ENCODE peak calls at places on chromosome 11, in seven cellular contexts. D is A172; X is activated naive CD8-positive, alpha-beta T cell treated with anti-CD3 and anti-CD28 coated beads, Interleukin-2, amount 50 U/mL, for 24 hours; U is fibroblast of lung; W is EL; Q is HEK293T; P is hippocampal formation. Y is an unnamed sample.

GRCh38 chr11:20105427-20105826 is 54.8 kb downstream of the DBX1 start:
- DNase-seq in D (no peak), X (no peak), U (no peak), W (no peak), Q (no peak), P (no peak), Y (no peak)

GRCh38 chr11:2200536-2200935 is 28.9 kb upstream of the TH start:
- DNase-seq in D (no peak), X (no peak), U (no peak), W (no peak), Q (no peak), P (no peak), Y (no peak)

GRCh38 chr11:123303924-123304323 is 108.9 kb upstream of the CLMP start:
- DNase-seq in D (no peak), X (no peak), U (no peak), W (no peak), Q (no peak), P (no peak), Y (no peak)

GRCh38 chr11:76048763-76049162 is 157.5 kb downstream of the WNT11 start:
- DNase-seq in D (no peak), X (no peak), U (no peak), W (no peak), Q (no peak), P (no peak), Y (no peak)

GRCh38 chr11:5204787-5205186 is 4.3 kb upstream of the OR51V1 start:
- DNase-seq in D (peak), X (no peak), U (peak), W (peak), Q (peak), P (no peak), Y (peak)

GRCh38 chr11:37107415-37107814 is 509.4 kb upstream of the RAG2 start:
- DNase-seq in D (no peak), X (no peak), U (no peak), W (no peak), Q (no peak), P (no peak), Y (peak)

GRCh38 chr11:118622376-118623290 is 15.2 kb downstream of the PHLDB1 start:
- DNase-seq in D (peak), X (no peak), U (peak), W (peak), Q (no peak), P (peak), Y (peak)

GRCh38 chr11:73465019-73465675 is 88.9 kb downstream of the RELT start:
- DNase-seq in D (no peak), X (no peak), U (no peak), W (no peak), Q (no peak), P (no peak), Y (no peak)

GRCh38 chr11:128615076-128615475 is 27.7 kb upstream of the ETS1 start:
- DNase-seq in D (no peak), X (no peak), U (no peak), W (no peak), Q (no peak), P (no peak), Y (no peak)

GRCh38 chr11:70755410-70756158 is 357.3 kb downstream of the CTTN start:
- DNase-seq in D (peak), X (peak), U (peak), W (peak), Q (peak), P (peak), Y (peak)

GRCh38 chr11:65440831-65441499 is 18.4 kb downstream of the NEAT1 start:
- DNase-seq in D (peak), X (no peak), U (peak), W (peak), Q (no peak), P (no peak), Y (no peak)

GRCh38 chr11:79342686-79343085 is 98.1 kb downstream of the TENM4 start:
- DNase-seq in D (no peak), X (no peak), U (no peak), W (no peak), Q (peak), P (no peak), Y (no peak)

GRCh38 chr11:76794371-76795284 is 11.5 kb downstream of the TSKU start:
- DNase-seq in D (no peak), X (no peak), U (no peak), W (no peak), Q (no peak), P (no peak), Y (no peak)

GRCh38 chr11:125445731-125446130 is 50.3 kb downstream of the FEZ1 start:
- DNase-seq in D (no peak), X (no peak), U (no peak), W (no peak), Q (no peak), P (no peak), Y (no peak)

GRCh38 chr11:115104851-115105453 is 399.3 kb downstream of the CADM1 start:
- DNase-seq in D (no peak), X (no peak), U (no peak), W (no peak), Q (no peak), P (no peak), Y (no peak)

GRCh38 chr11:102981324-102981910 is 25.9 kb upstream of the MMP13 start:
- DNase-seq in D (no peak), X (no peak), U (peak), W (no peak), Q (no peak), P (no peak), Y (no peak)

GRCh38 chr11:33531743-33532181 is 168.9 kb downstream of the C11orf91 start:
- DNase-seq in D (peak), X (no peak), U (peak), W (peak), Q (no peak), P (no peak), Y (no peak)

GRCh38 chr11:61472868-61473267 is 35.7 kb upstream of the LRRC10B start:
- DNase-seq in D (no peak), X (no peak), U (peak), W (no peak), Q (no peak), P (peak), Y (no peak)

GRCh38 chr11:2428322-2428795 is 16.0 kb downstream of the TRPM5 start:
- DNase-seq in D (peak), X (peak), U (peak), W (peak), Q (peak), P (no peak), Y (peak)

GRCh38 chr11:110125632-110126031 is 32.4 kb downstream of the ZC3H12C start:
- DNase-seq in D (no peak), X (no peak), U (no peak), W (peak), Q (no peak), P (no peak), Y (no peak)

GRCh38 chr11:118084247-118084646 is 2.5 kb downstream of the SMIM35 start:
- DNase-seq in D (no peak), X (no peak), U (no peak), W (no peak), Q (no peak), P (peak), Y (peak)

GRCh38 chr11:130308925-130309324 is 5.8 kb downstream of the ZBTB44 start:
- DNase-seq in D (no peak), X (no peak), U (no peak), W (no peak), Q (no peak), P (no peak), Y (no peak)

GRCh38 chr11:12537778-12538401 is 136.3 kb upstream of the TEAD1 start:
- DNase-seq in D (no peak), X (no peak), U (peak), W (no peak), Q (no peak), P (no peak), Y (no peak)